ENCODE peak calls at places on chromosomes 6 and 20, in ten cellular contexts. J is adrenal gland, K is right cardiac atrium, B is AG04450, H is brain microvascular endothelial cell, A is lower lobe of right lung, W is HCT116, M is psoas muscle, I is ovary, O is right atrium auricular region. U is an unnamed sample.

GRCh38 chr6:391559-392440 is at the start of gene IRF4:
- DNase-seq in J (no peak), K (peak; percentile 51), B (no peak), H (no peak), A (no peak), W (no peak), M (peak; percentile 48), I (no peak), O (no peak), U (no peak)

GRCh38 chr6:135267085-135267484 is 86.0 kb downstream of the MYB start:
- DNase-seq in J (no peak), K (no peak), B (no peak), H (no peak), A (no peak), W (no peak), M (no peak), I (no peak), O (no peak), U (no peak)

GRCh38 chr6:126048635-126049034 is 62.3 kb downstream of the TRMT11 start:
- DNase-seq in J (no peak), K (no peak), B (no peak), H (no peak), A (no peak), W (no peak), M (no peak), I (no peak), O (no peak), U (no peak)

GRCh38 chr6:26234421-26235239 is 130.4 kb upstream of the BTN3A2 start:
- DNase-seq in J (peak; percentile 74), K (peak; percentile 77), B (no peak), H (peak; percentile 75), A (peak; percentile 73), W (no peak), M (peak; percentile 64), I (no peak), O (no peak), U (peak; percentile 70)

GRCh38 chr20:3818155-3819151 is 1.9 kb upstream of the AP5S1 start:
- DNase-seq in J (peak; percentile 87), K (peak; percentile 83), B (peak; percentile 77), H (peak; percentile 76), A (peak; percentile 72), W (peak; percentile 71), M (peak; percentile 80), I (peak; percentile 74), O (peak; percentile 80), U (peak; percentile 63)

GRCh38 chr6:81950877-81951276 is 198.4 kb upstream of the TENT5A start:
- DNase-seq in J (no peak), K (no peak), B (no peak), H (peak; percentile 39), A (no peak), W (peak; percentile 37), M (no peak), I (no peak), O (no peak), U (peak; percentile 91)

GRCh38 chr20:50883856-50884255 is 47.4 kb downstream of the ADNP start:
- DNase-seq in J (no peak), K (no peak), B (no peak), H (no peak), A (no peak), W (no peak), M (no peak), I (no peak), O (no peak), U (no peak)

GRCh38 chr20:60050193-60050960 is 92.2 kb downstream of the CDH26 start:
- DNase-seq in J (no peak), K (no peak), B (no peak), H (no peak), A (no peak), W (peak; percentile 26), M (no peak), I (no peak), O (peak; percentile 30), U (peak; percentile 66)

GRCh38 chr20:25356294-25356933 is 34.2 kb downstream of the ABHD12 start:
- DNase-seq in J (no peak), K (no peak), B (no peak), H (no peak), A (no peak), W (no peak), M (no peak), I (no peak), O (no peak), U (no peak)

GRCh38 chr6:4914412-4915159 is 89.3 kb downstream of the RPP40 start:
- DNase-seq in J (no peak), K (no peak), B (peak; percentile 49), H (peak; percentile 47), A (no peak), W (no peak), M (no peak), I (no peak), O (no peak), U (peak; percentile 15)

GRCh38 chr6:105667061-105667460 is 264.2 kb upstream of the PREP start:
- DNase-seq in J (no peak), K (no peak), B (no peak), H (no peak), A (no peak), W (no peak), M (no peak), I (no peak), O (no peak), U (no peak)

GRCh38 chr20:32189691-32190607 is 17.6 kb downstream of the PLAGL2 start:
- DNase-seq in J (peak; percentile 57), K (peak; percentile 83), B (no peak), H (no peak), A (peak; percentile 56), W (no peak), M (peak; percentile 73), I (peak; percentile 53), O (peak; percentile 68), U (no peak)

GRCh38 chr20:58129736-58130135 is 98.7 kb downstream of the ANKRD60 start:
- DNase-seq in J (no peak), K (no peak), B (no peak), H (no peak), A (no peak), W (no peak), M (no peak), I (peak; percentile 42), O (peak; percentile 46), U (no peak)

GRCh38 chr20:58128635-58129625 is 99.5 kb downstream of the ANKRD60 start:
- DNase-seq in J (no peak), K (no peak), B (no peak), H (no peak), A (no peak), W (no peak), M (no peak), I (no peak), O (peak; percentile 43), U (no peak)

GRCh38 chr20:58130574-58130973 is 97.9 kb downstream of the ANKRD60 start:
- DNase-seq in J (no peak), K (no peak), B (no peak), H (no peak), A (no peak), W (no peak), M (no peak), I (no peak), O (peak; percentile 34), U (no peak)

GRCh38 chr20:58131111-58131510 is 97.3 kb downstream of the ANKRD60 start:
- DNase-seq in J (no peak), K (no peak), B (no peak), H (peak; percentile 60), A (no peak), W (no peak), M (no peak), I (no peak), O (peak; percentile 57), U (peak; percentile 28)

GRCh38 chr20:58130156-58130555 is 98.3 kb downstream of the ANKRD60 start:
- DNase-seq in J (no peak), K (no peak), B (no peak), H (no peak), A (no peak), W (no peak), M (no peak), I (no peak), O (no peak), U (no peak)
- H3K27me3 ChIP-seq in J (peaks cover 3% of the 10 kb centered on the region), K (no peaks in the 10 kb centered on the region), B (peaks cover 26% of the 10 kb centered on the region), H (no peaks in the 10 kb centered on the region), A (peaks cover 3% of the 10 kb centered on the region), W (peaks cover 74% of the 10 kb centered on the region), M (peaks cover 3% of the 10 kb centered on the region), I (no peaks in the 10 kb centered on the region), O (no peaks in the 10 kb centered on the region), U (peaks cover 21% of the 10 kb centered on the region)

DNA sequence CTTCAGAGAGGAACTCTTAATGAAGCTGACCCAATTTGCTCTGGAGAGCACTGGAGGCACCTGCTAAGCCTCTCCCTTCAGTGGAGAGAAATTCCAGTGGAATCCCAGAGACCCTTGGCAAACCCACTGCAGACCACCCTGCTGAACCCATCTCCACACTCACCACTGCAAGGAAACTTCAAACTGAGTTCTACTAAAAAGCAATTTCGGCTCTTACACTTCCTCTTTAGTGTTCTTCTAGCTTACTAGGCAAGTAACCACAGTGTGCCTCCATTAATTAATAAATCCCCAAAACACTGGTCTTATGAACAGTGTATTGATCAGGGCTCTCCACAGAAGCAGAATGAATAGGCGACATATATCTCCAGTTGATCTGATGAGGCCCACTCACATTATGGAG is 43.0 kb upstream of the HLA-E start:
- DNase-seq in J (no peak), K (no peak), B (no peak), H (no peak), A (no peak), W (no peak), M (no peak), I (no peak), O (no peak), U (no peak)
- H3K27me3 ChIP-seq in J (peaks cover 72% of the 10 kb centered on the region), K (no peaks in the 10 kb centered on the region), B (peaks cover 78% of the 10 kb centered on the region), H (peaks cover 55% of the 10 kb centered on the region), A (peaks cover 92% of the 10 kb centered on the region), W (peaks cover 51% of the 10 kb centered on the region), M (peaks cover 15% of the 10 kb centered on the region), I (no peaks in the 10 kb centered on the region), O (peaks cover 13% of the 10 kb centered on the region), U (peaks cover 51% of the 10 kb centered on the region)

DNA sequence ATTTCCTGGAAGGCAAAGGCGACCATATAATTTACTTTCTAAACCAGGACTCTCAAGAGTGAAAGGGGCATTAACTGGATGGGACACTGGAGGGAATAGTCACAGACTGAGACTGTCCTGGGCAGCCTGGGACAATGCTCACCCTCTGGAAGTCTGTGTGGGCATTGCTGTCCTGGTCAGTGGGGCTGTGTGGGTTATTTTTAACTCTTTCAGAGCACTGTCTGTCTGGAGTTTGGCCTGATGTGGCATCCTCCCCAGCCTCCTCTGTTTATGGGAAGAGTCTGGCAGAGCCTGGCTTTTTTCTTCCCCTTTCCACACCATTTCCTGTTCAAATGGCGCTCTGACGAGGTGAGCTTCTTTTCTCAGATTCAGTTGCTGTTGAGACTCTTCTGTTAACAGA is 11.7 kb downstream of the DAAM2 start:
- DNase-seq in J (no peak), K (no peak), B (no peak), H (no peak), A (no peak), W (no peak), M (no peak), I (no peak), O (no peak), U (no peak)
- H3K27me3 ChIP-seq in J (no peaks in the 10 kb centered on the region), K (no peaks in the 10 kb centered on the region), B (peaks cover 8% of the 10 kb centered on the region), H (no peaks in the 10 kb centered on the region), A (no peaks in the 10 kb centered on the region), W (peaks cover 82% of the 10 kb centered on the region), M (no peaks in the 10 kb centered on the region), I (no peaks in the 10 kb centered on the region), O (no peaks in the 10 kb centered on the region), U (peaks cover 8% of the 10 kb centered on the region)

DNA sequence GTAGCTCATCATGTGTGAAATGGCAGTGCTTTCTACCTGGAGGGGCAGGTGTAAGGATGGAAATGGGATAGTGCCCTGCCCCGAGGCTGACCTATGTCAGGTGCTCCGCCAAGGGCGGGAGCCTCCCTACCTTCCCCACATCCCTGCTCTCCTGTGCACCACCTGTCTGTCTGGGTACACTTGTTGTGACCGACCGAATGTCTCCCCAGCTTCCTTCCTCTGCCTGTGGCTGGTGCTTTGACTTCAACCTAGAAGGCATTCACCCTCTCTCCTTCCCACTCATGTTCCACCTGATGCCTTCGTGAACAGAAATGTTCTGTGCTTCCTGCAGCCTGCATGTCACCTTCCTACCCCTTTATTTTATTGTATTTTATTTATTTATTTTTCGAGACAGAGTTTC is 114.8 kb downstream of the SCML4 start:
- DNase-seq in J (no peak), K (no peak), B (no peak), H (no peak), A (no peak), W (no peak), M (no peak), I (no peak), O (peak; percentile 46), U (no peak)
- H3K27me3 ChIP-seq in J (no peaks in the 10 kb centered on the region), K (no peaks in the 10 kb centered on the region), B (no peaks in the 10 kb centered on the region), H (no peaks in the 10 kb centered on the region), A (no peaks in the 10 kb centered on the region), W (peaks cover 9% of the 10 kb centered on the region), M (no peaks in the 10 kb centered on the region), I (no peaks in the 10 kb centered on the region), O (no peaks in the 10 kb centered on the region), U (no peaks in the 10 kb centered on the region)